ENCODE peak calls at places on chromosomes 1 and 21, in seven cellular contexts. I is NCI-H1105 treated with DMSO at 0.1 percent for 48 hours, K is M059J, E is epithelial cell of esophagus, Q is hypothalamus, H is NCI-H2171 treated with DMSO at 0.1 percent for 48 hours, S is GM12865. C is an unnamed sample.

GRCh38 chr1:192807968-192808587 is 761 bp upstream of the RGS2 start:
- DNase-seq in S (no peak), H (peak; percentile 57), E (peak; percentile 55), I (peak; percentile 25), K (peak; percentile 66), Q (no peak), C (no peak)

GRCh38 chr1:15083578-15083977 is 70.0 kb upstream of the TMEM51 start:
- DNase-seq in H (no peak), I (no peak), E (peak; percentile 78), K (peak; percentile 67), S (no peak), Q (no peak), C (no peak)

GRCh38 chr1:87513270-87513669 is 184.6 kb downstream of the LMO4 start:
- DNase-seq in E (no peak), I (no peak), S (no peak), H (no peak), K (peak; percentile 21), Q (no peak), C (no peak)

GRCh38 chr21:31370281-31370892 is 26.3 kb upstream of the TIAM1 start:
- DNase-seq in I (no peak), S (no peak), H (no peak), E (no peak), Q (no peak), K (no peak), C (no peak)

GRCh38 chr21:25005388-25005787 is 601.9 kb downstream of the MRPL39 start:
- DNase-seq in H (no peak), S (no peak), I (no peak), E (no peak), K (peak; percentile 62), Q (no peak), C (no peak)

GRCh38 chr1:51293898-51294515 is 36.4 kb downstream of the TTC39A start:
- DNase-seq in K (no peak), Q (no peak), I (no peak), E (no peak), H (no peak), S (no peak), C (no peak)

GRCh38 chr1:162680419-162681126 is 48.3 kb downstream of the DDR2 start:
- DNase-seq in K (peak; percentile 79), H (no peak), S (no peak), E (no peak), Q (no peak), I (no peak), C (no peak)

GRCh38 chr1:220791959-220792358 is 5.2 kb downstream of the MTARC1 start:
- DNase-seq in E (no peak), S (no peak), Q (no peak), H (no peak), I (no peak), K (no peak), C (no peak)

GRCh38 chr1:37306461-37306860 is 167.9 kb upstream of the ZC3H12A start:
- DNase-seq in Q (no peak), K (peak; percentile 5), H (no peak), I (no peak), E (no peak), S (no peak), C (no peak)

GRCh38 chr1:1344672-1345361 is 4.4 kb downstream of the DVL1 start:
- DNase-seq in K (peak; percentile 81), E (peak; percentile 98), I (no peak), S (no peak), H (no peak), Q (no peak), C (peak; percentile 46)

GRCh38 chr1:29259802-29260441 is 23.6 kb downstream of the PTPRU start:
- DNase-seq in K (peak; percentile 40), E (peak; percentile 41), Q (peak; percentile 58), H (no peak), S (no peak), I (no peak), C (no peak)

GRCh38 chr1:11602424-11602823 is 51.8 kb downstream of the FBXO2 start:
- DNase-seq in I (no peak), S (no peak), K (no peak), Q (no peak), H (no peak), E (no peak), C (peak; percentile 11)

GRCh38 chr1:170823120-170823519 is 112.2 kb upstream of the MROH9 start:
- DNase-seq in Q (no peak), E (peak; percentile 11), I (no peak), H (no peak), K (peak; percentile 33), S (no peak), C (no peak)

GRCh38 chr1:86788300-86789206 is 84.2 kb downstream of the SH3GLB1 start:
- DNase-seq in I (no peak), Q (no peak), K (peak; percentile 94), S (no peak), E (peak; percentile 92), H (peak; percentile 40), C (no peak)

GRCh38 chr1:178607718-178608408 is 95.0 kb downstream of the TEX35 start:
- DNase-seq in E (no peak), Q (no peak), H (no peak), S (peak; percentile 84), I (no peak), K (peak; percentile 76), C (no peak)

GRCh38 chr1:47216278-47217059 is 15.6 kb downstream of the TAL1 start:
- DNase-seq in E (no peak), Q (no peak), K (no peak), I (no peak), H (peak; percentile 34), S (no peak), C (no peak)

GRCh38 chr1:200415693-200416593 is 6.1 kb upstream of the ZNF281 start:
- DNase-seq in E (peak; percentile 97), H (no peak), Q (no peak), I (no peak), S (peak; percentile 70), K (peak; percentile 96), C (no peak)

GRCh38 chr21:36966846-36967657 is 583 bp upstream of the HLCS start:
- DNase-seq in K (peak; percentile 24), S (no peak), E (no peak), I (peak; percentile 44), H (peak; percentile 29), Q (no peak), C (peak; percentile 70)

GRCh38 chr21:36454079-36454478 is 25.8 kb downstream of the CLDN14 start:
- DNase-seq in K (no peak), I (no peak), H (no peak), S (no peak), Q (no peak), E (no peak), C (no peak)

GRCh38 chr1:7097938-7098592 is 312.8 kb downstream of the CAMTA1 start:
- DNase-seq in K (no peak), I (no peak), H (no peak), Q (no peak), E (no peak), S (no peak), C (no peak)

GRCh38 chr1:14320986-14321385 is 277.5 kb upstream of the KAZN start:
- DNase-seq in Q (no peak), I (no peak), H (no peak), S (no peak), K (no peak), E (no peak), C (peak; percentile 39)

GRCh38 chr1:58156124-58156468 is 390.4 kb downstream of the OMA1 start:
- DNase-seq in Q (no peak), K (no peak), I (no peak), H (no peak), E (no peak), S (peak; percentile 5), C (no peak)

GRCh38 chr1:152047607-152047953 is 10.8 kb upstream of the S100A11 start:
- DNase-seq in K (peak; percentile 89), S (no peak), I (no peak), E (peak; percentile 99), H (no peak), Q (no peak), C (no peak)

GRCh38 chr21:42421018-42421793 is 17.5 kb downstream of the UBASH3A start:
- DNase-seq in S (no peak), Q (no peak), H (no peak), I (no peak), K (no peak), E (no peak), C (no peak)

GRCh38 chr1:214694769-214695168 is 91.8 kb downstream of the CENPF start:
- DNase-seq in E (peak; percentile 27), K (no peak), S (no peak), Q (no peak), H (no peak), I (no peak), C (no peak)

GRCh38 chr1:201332616-201333335 is 44.7 kb downstream of the TNNT2 start:
- DNase-seq in H (no peak), E (no peak), Q (no peak), K (no peak), S (no peak), I (no peak), C (no peak)

GRCh38 chr1:55131218-55131617 is 83.9 kb downstream of the USP24 start:
- DNase-seq in I (no peak), H (no peak), S (no peak), Q (no peak), E (no peak), K (no peak), C (no peak)

GRCh38 chr1:104488296-104489015 is 738.8 kb downstream of the AMY1C start:
- DNase-seq in K (no peak), E (no peak), S (no peak), Q (no peak), H (no peak), I (no peak), C (no peak)

GRCh38 chr1:25758466-25759070 is 41.4 kb upstream of the SELENON start:
- DNase-seq in E (no peak), Q (no peak), S (no peak), K (no peak), I (no peak), H (peak; percentile 84), C (no peak)

GRCh38 chr1:167663002-167663772 is 33.2 kb downstream of the RCSD1 start:
- DNase-seq in K (peak; percentile 94), I (no peak), H (no peak), E (peak; percentile 91), S (peak; percentile 80), Q (no peak), C (no peak)

GRCh38 chr1:97006044-97006676 is 284.6 kb downstream of the PTBP2 start:
- DNase-seq in Q (peak; percentile 60), S (peak; percentile 58), I (peak; percentile 39), K (peak; percentile 80), H (no peak), E (peak; percentile 13), C (no peak)

C was measured in NCI-H526.